ENCODE peak calls at places on chromosomes 6 and 20, in six cellular contexts. S is heart right ventricle; G is stomach; E is CD8-positive, alpha-beta memory T cell; Z is lung; W is pancreas. V is an unnamed sample.

GRCh38 chr6:55182016-55182650 is 7.8 kb downstream of the HCRTR2 start:
- DNase-seq in S (no peak), W (no peak), Z (no peak), E (no peak), G (no peak), V (no peak)

GRCh38 chr6:31940256-31940664 is 5.6 kb upstream of the CFB start:
- DNase-seq in W (no peak), Z (no peak), G (no peak), E (no peak), S (no peak), V (no peak)

GRCh38 chr6:106903299-106903698 is 71.2 kb downstream of the CD24 start:
- DNase-seq in G (no peak), W (no peak), E (no peak), Z (no peak), S (no peak), V (no peak)

GRCh38 chr6:71419954-71420692 is 131.5 kb downstream of the OGFRL1 start:
- DNase-seq in G (peak; percentile 61), E (no peak), W (peak; percentile 74), Z (peak; percentile 41), S (peak; percentile 66), V (peak; percentile 76)

GRCh38 chr20:40966103-40966502 is 62.5 kb upstream of the TOP1 start:
- DNase-seq in G (peak; percentile 2), W (no peak), Z (no peak), S (no peak), E (no peak), V (no peak)

GRCh38 chr6:307065-307814 is 15.0 kb downstream of the DUSP22 start:
- DNase-seq in Z (no peak), G (no peak), W (no peak), E (no peak), S (peak; percentile 44), V (no peak)

GRCh38 chr20:13259921-13260320 is 38.8 kb downstream of the ISM1 start:
- DNase-seq in E (no peak), G (no peak), S (no peak), Z (no peak), W (peak; percentile 45), V (no peak)

GRCh38 chr20:5212897-5213296 is 86.1 kb downstream of the CDS2 start:
- DNase-seq in Z (no peak), G (no peak), E (no peak), S (no peak), W (no peak), V (no peak)

GRCh38 chr6:135423649-135424128 is 73.9 kb downstream of the AHI1 start:
- DNase-seq in E (no peak), S (peak; percentile 4), Z (no peak), G (no peak), W (no peak), V (no peak)

GRCh38 chr6:33189164-33189563 is 3.1 kb downstream of the COL11A2 start:
- DNase-seq in E (no peak), W (peak; percentile 45), G (no peak), S (no peak), Z (no peak), V (no peak)

GRCh38 chr6:158461954-158462353 is 97.9 kb upstream of the TMEM181 start:
- DNase-seq in E (no peak), W (no peak), S (no peak), G (no peak), Z (no peak), V (no peak)

GRCh38 chr6:18216411-18216810 is 47.9 kb downstream of the DEK start:
- DNase-seq in E (no peak), W (no peak), G (no peak), S (no peak), Z (no peak), V (no peak)

GRCh38 chr20:10701607-10702006 is 27.8 kb upstream of the JAG1 start:
- DNase-seq in E (no peak), Z (no peak), W (no peak), G (no peak), S (no peak), V (no peak)

GRCh38 chr6:56947931-56948330 is 7.0 kb upstream of the BEND6 start:
- DNase-seq in S (no peak), Z (no peak), W (no peak), G (no peak), E (no peak), V (no peak)

GRCh38 chr6:127343753-127344659 is 597 bp upstream of the ECHDC1 start:
- DNase-seq in S (no peak), E (no peak), G (no peak), Z (no peak), W (no peak), V (no peak)

GRCh38 chr20:25277941-25278521 is 30.1 kb downstream of the PYGB start:
- DNase-seq in G (peak; percentile 23), S (no peak), W (peak; percentile 49), Z (no peak), E (no peak), V (peak; percentile 28)

GRCh38 chr20:2142649-2143048 is 41.0 kb downstream of the STK35 start:
- DNase-seq in W (no peak), Z (no peak), G (no peak), E (no peak), S (peak; percentile 48), V (no peak)

DNA sequence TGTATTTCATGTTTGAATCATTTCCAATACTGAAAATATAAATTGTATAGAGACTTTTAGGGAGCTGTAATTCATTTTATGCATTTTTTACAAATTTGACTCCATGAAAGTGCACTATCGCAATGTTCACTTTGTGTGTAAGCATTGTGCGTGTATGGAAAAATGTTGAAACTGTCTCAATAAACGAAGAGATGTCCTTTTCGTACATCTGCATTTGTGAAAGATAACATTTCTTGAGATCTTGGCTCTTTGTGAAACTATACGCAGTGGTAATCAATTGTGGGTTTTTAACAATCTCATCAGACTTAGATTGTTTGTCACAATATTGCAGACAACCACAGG is 18.6 kb upstream of the ZBP1 start:
- DNase-seq in W (no peak), Z (no peak), G (no peak), S (no peak), E (no peak), V (no peak)
- H3K27me3 ChIP-seq in W (no peaks in the 10 kb centered on the region), Z (no peaks in the 10 kb centered on the region), G (no peaks in the 10 kb centered on the region), S (no peaks in the 10 kb centered on the region), E (no peaks in the 10 kb centered on the region), V (no peaks in the 10 kb centered on the region)

GRCh38 chr6:43849844-43850243 is 79.8 kb downstream of the VEGFA start:
- DNase-seq in S (no peak), W (no peak), E (no peak), Z (no peak), G (no peak), V (no peak)
- H3K4me1 ChIP-seq in S (no peaks in the 10 kb centered on the region), W (no peaks in the 10 kb centered on the region), E (no peaks in the 10 kb centered on the region), Z (peaks cover 4% of the 10 kb centered on the region), G (peaks cover 4% of the 10 kb centered on the region), V (no peaks in the 10 kb centered on the region)

DNA sequence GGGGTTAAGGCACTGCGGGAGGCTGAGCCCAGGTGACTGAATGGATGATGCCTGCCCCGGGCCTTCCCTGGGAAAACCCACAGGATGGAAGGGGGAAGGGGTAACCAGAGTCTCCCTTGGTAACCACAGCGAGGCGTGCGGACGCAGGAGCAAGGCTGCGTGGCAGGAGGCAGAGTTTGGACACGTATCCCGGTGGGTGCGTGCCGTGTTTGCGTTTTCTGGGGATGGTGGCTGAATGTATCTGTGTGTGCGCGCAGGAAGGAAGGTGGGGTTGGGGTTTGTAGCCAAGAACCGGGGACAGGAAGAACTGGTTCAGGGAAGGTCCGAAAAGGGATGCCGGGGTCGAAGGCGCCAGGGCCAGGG is 1.8 kb downstream of the MDGA1 start:
- DNase-seq in E (no peak), S (no peak), G (no peak), W (no peak), Z (no peak), V (no peak)
- H3K4me3 ChIP-seq in E (peak overlapping the region; percentile 38), S (no peak overlapping the region), G (peak overlapping the region; percentile 88), W (no peak overlapping the region), Z (no peak overlapping the region), V (peak overlapping the region; percentile 69)

DNA sequence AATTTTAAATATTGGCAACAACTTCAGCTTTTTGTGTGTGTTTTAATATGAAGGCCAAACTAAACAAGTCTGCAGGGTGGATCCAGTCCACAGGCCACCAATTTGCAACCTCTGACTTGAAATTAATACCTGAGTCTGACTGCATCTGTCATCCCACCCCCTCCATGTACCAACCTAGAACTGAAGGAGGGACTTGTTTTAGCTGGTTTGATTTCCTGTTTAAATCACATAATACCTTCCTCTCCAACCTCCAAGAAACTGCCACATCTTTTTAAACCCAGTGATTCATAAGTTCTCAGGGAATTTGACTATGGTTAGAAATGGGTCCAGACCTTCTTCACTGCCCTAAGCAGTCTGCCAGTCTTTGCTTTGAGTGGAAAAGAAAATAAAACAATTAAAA is 21.6 kb downstream of the RNF8 start:
- DNase-seq in G (no peak), S (no peak), E (no peak), W (no peak), Z (no peak), V (no peak)
- H3K27me3 ChIP-seq in G (no peaks in the 10 kb centered on the region), S (no peaks in the 10 kb centered on the region), E (no peaks in the 10 kb centered on the region), W (no peaks in the 10 kb centered on the region), Z (no peaks in the 10 kb centered on the region), V (no peaks in the 10 kb centered on the region)

GRCh38 chr6:139766796-139767195 is 392.3 kb upstream of the CITED2 start:
- DNase-seq in S (no peak), E (no peak), Z (no peak), W (no peak), G (no peak), V (no peak)

GRCh38 chr6:139762587-139763031 is 388.2 kb upstream of the CITED2 start:
- DNase-seq in Z (no peak), G (no peak), W (no peak), E (no peak), S (no peak), V (no peak)

GRCh38 chr6:139765825-139766285 is 391.4 kb upstream of the CITED2 start:
- DNase-seq in Z (no peak), S (no peak), W (no peak), G (no peak), E (no peak), V (no peak)

GRCh38 chr6:139764498-139764986 is 390.1 kb upstream of the CITED2 start:
- DNase-seq in Z (no peak), E (no peak), G (no peak), W (no peak), S (peak; percentile 48), V (no peak)

DNA sequence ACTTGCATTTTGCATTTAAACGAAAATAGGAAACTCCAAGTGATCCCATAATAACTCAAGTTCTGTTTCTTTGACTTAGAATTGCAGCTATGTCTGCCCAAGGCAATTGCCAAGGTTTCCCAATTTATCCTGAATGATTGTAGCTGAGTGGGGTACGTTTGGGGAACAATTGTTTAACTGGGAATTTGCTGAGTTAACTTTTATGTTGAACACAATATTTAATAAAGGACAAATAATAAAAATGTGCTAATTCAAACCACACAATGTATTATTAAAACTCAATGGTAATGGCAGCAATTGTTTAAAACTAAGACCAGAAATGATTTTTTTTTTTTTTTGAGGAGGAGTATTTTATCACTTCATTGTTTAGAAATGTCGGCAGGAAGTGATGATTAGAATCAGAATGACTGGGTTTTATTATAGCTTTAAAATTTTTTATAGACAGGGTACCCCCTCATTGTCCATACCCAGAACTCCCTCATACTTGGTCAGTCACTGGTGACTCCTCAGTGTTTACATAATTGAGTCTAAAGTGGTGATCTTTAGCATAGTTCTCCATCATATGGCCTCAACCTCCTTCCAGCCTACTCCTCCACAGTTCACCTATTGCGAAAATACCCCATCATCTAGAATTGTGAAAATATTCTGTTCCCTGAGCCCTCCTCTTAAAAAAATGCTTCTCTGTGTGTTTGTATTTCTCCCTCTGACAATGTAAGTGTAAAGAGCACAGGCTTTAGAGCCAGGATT is 389.2 kb upstream of the CITED2 start:
- DNase-seq in E (no peak), G (no peak), S (no peak), W (no peak), Z (no peak), V (no peak)
- H3K4me1 ChIP-seq in E (no peaks in the 10 kb centered on the region), G (peaks cover 14% of the 10 kb centered on the region), S (peaks cover 11% of the 10 kb centered on the region), W (peaks cover 10% of the 10 kb centered on the region), Z (no peaks in the 10 kb centered on the region), V (no peaks in the 10 kb centered on the region)

GRCh38 chr6:166591026-166591425 is 4.5 kb upstream of the RAMACL start:
- DNase-seq in W (no peak), S (no peak), G (no peak), E (no peak), Z (no peak), V (no peak)
- H3K4me3 ChIP-seq in W (no peak overlapping the region), S (no peak overlapping the region), G (no peak overlapping the region), E (no peak overlapping the region), Z (no peak overlapping the region), V (no peak overlapping the region)

V was measured in right lobe of liver.